ENCODE peak calls at places on chromosomes 4 and X, in six cellular contexts. G, J, Q, R, W and S are unnamed samples.

GRCh38 chr4:41158274-41158673 is 56.1 kb downstream of the APBB2 start:
- DNase-seq in G (no peak), J (no peak), Q (no peak), R (no peak), W (no peak), S (no peak)

GRCh38 chrX:22296871-22297270 is 24.2 kb downstream of the CBLL2 start:
- DNase-seq in G (no peak), J (no peak), Q (no peak), R (no peak), W (no peak), S (no peak)

GRCh38 chrX:17552251-17552650 is 177.3 kb downstream of the NHS start:
- DNase-seq in G (no peak), J (no peak), Q (peak), R (no peak), W (no peak), S (no peak)

GRCh38 chr4:4392501-4393183 is 5.7 kb downstream of the NSG1 start:
- DNase-seq in G (no peak), J (no peak), Q (peak), R (no peak), W (no peak), S (no peak)

GRCh38 chr4:64713256-64713840 is 304.1 kb upstream of the TECRL start:
- DNase-seq in G (peak), J (no peak), Q (peak), R (peak), W (no peak), S (no peak)

GRCh38 chr4:3372264-3372932 is 69.4 kb upstream of the HGFAC start:
- DNase-seq in G (no peak), J (no peak), Q (no peak), R (no peak), W (no peak), S (no peak)

GRCh38 chr4:26375589-26375988 is 54.8 kb downstream of the RBPJ start:
- DNase-seq in G (no peak), J (no peak), Q (no peak), R (no peak), W (no peak), S (no peak)

GRCh38 chrX:69060631-69061408 is 104.4 kb downstream of the PJA1 start:
- DNase-seq in G (no peak), J (peak), Q (peak), R (peak), W (peak), S (peak)

GRCh38 chr4:89316931-89317366 is 9.3 kb upstream of the GPRIN3 start:
- DNase-seq in G (peak), J (no peak), Q (peak), R (no peak), W (peak), S (no peak)

GRCh38 chrX:40174594-40175415 is 77.0 kb upstream of the BCOR start:
- DNase-seq in G (peak), J (peak), Q (peak), R (peak), W (peak), S (no peak)
- H3K4me3 ChIP-seq in G (peak), J (peak), Q (peak), R (peak), W (peak), S (peak)

GRCh38 chr4:118034061-118034785 is at the start of gene NDST3:
- DNase-seq in G (no peak), J (no peak), Q (peak), R (peak), W (peak), S (peak)
- TF ChIP-seq CTCF in G (peak), J (no peak), Q (peak), R (peak), W (peak), S (no peak)

GRCh38 chr4:112147697-112148096 is 2.4 kb downstream of the FAM241A start:
- DNase-seq in G (no peak), J (no peak), Q (peak), R (no peak), W (no peak), S (no peak)
- H3K4me3 ChIP-seq in G (peak), J (no peak), Q (no peak), R (no peak), W (no peak), S (no peak)

DNA sequence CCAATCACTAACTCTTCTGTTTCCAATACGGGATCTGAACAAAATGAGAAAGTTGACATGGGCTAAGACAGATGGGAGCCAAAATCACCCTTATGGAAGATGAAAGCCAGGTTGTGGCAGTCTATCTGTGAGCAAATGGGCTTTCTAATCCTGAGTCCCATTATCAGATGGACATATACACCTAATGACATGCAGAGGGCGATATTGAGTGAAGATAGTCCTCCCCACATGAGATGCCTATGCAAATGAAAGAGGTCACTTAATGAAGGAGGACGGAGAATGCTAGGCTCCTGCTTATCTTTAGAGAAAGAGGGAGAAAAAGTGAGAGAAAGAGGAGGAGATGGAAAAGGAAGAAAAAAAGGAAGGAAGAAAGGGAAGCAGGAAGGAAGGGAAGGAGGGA is 547.5 kb downstream of the NLGN4X start:
- DNase-seq in G (peak), J (no peak), Q (no peak), R (no peak), W (no peak), S (no peak)
- TF ChIP-seq CTCF in G (peak), J (no peak), Q (no peak), R (no peak), W (no peak), S (no peak)

DNA sequence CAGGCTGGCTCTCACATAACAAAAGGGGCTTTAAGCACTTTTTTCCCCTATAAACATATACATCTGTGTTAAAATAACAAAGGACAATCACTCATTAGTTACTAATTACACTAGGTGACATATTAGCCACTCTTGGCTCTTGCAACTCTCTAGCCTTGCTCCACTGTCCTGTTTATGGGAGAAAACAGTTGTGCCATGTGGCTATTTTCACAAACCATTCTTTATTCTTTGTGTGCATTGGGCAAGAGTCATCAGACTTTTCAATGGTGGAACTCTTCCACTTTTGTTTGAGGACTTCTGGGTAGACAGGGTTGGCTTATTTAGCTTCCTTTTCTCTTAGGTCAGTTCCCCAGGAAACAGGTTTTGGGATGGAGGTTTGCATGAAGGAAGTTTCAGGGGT is 16.0 kb upstream of the FAM149A start:
- DNase-seq in G (no peak), J (no peak), Q (no peak), R (no peak), W (no peak), S (no peak)
- H3K4me3 ChIP-seq in G (no peak), J (no peak), Q (no peak), R (no peak), W (no peak), S (no peak)

GRCh38 chr4:136867465-136867864 is 664.8 kb downstream of the PCDH18 start:
- DNase-seq in G (no peak), J (no peak), Q (no peak), R (no peak), W (no peak), S (no peak)
- TF ChIP-seq CTCF in G (no peak), J (no peak), Q (no peak), R (no peak), W (no peak), S (no peak)

GRCh38 chrX:402857-403256 is 16.1 kb upstream of the PPP2R3B start:
- DNase-seq in G (no peak), J (no peak), Q (no peak), R (no peak), W (no peak), S (no peak)

GRCh38 chrX:391717-392691 is 5.3 kb upstream of the PPP2R3B start:
- DNase-seq in G (no peak), J (no peak), Q (no peak), R (no peak), W (no peak), S (no peak)

GRCh38 chrX:400258-400657 is 13.6 kb upstream of the PPP2R3B start:
- DNase-seq in G (no peak), J (no peak), Q (no peak), R (no peak), W (no peak), S (no peak)

GRCh38 chrX:394830-395229 is 8.1 kb upstream of the PPP2R3B start:
- DNase-seq in G (no peak), J (no peak), Q (no peak), R (no peak), W (no peak), S (no peak)

DNA sequence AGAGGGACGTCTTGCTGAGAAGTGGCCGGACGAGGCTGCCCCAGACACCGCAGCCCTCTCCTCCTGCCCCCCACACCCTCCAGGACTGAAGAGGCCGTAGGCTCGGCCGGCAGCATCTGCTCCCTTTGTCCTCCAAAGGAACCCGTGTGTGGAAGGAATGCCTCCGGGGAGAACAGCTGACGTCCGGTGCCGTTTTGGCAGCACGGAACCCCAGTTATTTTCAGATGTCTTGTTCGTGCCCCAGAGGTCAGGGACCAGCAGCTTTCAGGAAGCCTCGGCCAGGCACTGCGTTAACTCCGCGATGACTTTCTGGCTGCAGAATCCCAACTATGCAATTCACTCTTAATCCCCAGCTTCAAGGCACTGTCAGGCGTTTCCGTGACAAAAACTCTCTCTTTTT is 10.9 kb upstream of the PPP2R3B start:
- DNase-seq in G (no peak), J (peak), Q (peak), R (no peak), W (peak), S (no peak)
- H3K4me3 ChIP-seq in G (no peak), J (no peak), Q (no peak), R (no peak), W (no peak), S (no peak)

GRCh38 chr4:151472711-151473110 is 63.7 kb downstream of the FHIP1A start:
- DNase-seq in G (no peak), J (no peak), Q (no peak), R (no peak), W (no peak), S (no peak)
- TF ChIP-seq CTCF in G (no peak), J (no peak), Q (no peak), R (no peak), W (no peak), S (no peak)

GRCh38 chrX:1453951-1454785 is 1.5 kb upstream of the ASMTL start:
- DNase-seq in G (peak), J (peak), Q (peak), R (peak), W (peak), S (peak)

GRCh38 chrX:1453390-1453783 is 678 bp upstream of the ASMTL start:
- DNase-seq in G (no peak), J (no peak), Q (no peak), R (no peak), W (no peak), S (peak)

GRCh38 chrX:1451676-1452496 is 823 bp downstream of the ASMTL start:
- DNase-seq in G (no peak), J (peak), Q (no peak), R (no peak), W (no peak), S (peak)

GRCh38 chrX:1451251-1451675 is 1.4 kb downstream of the ASMTL start:
- DNase-seq in G (no peak), J (peak), Q (no peak), R (no peak), W (no peak), S (no peak)

DNA sequence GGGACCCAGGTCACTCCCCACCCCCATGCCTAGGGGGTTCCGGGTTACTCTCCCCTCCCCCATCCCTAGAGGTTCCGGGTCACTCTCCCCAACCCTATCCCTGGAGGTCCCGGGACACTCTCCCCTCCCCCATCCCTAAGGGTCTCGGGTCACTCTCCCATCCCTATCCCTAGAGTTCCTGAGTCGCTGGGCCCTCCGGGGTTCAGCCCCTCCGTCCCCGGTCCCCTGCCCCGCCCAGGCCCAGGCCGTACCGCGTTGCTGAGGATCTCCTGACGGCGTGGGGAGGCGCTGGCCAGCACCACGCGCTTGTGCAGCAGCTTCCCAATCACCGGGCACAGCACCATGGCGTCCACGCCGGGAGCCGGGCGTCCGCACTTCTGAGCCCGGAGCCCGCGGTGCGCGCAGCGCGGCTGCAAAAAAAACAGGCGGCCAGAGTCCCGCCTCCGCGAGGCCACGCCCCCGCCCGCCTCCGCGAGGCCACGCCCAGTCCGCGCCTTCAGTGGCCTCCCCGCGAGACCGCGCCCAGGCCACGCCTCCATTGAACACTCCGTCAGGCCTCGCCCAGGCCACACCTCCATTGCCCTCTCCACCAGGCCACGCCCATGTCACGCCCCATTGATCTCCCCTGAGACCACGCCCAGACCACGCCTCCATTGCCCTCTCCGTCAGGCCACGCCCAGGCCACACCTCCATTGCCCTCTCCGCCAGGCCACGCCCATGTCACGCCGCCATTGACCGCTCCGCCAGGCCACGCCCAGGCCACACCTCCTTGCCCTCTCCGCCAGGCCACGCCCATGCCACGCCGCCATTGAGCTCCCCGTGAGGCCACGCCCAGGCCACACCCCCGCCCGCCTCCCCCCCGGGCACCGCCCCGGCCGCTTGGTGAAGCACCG is at the start of gene ASMTL:
- DNase-seq in G (peak), J (peak), Q (peak), R (peak), W (peak), S (peak)
- H3K4me3 ChIP-seq in G (peak), J (peak), Q (peak), R (peak), W (peak), S (peak)

DNA sequence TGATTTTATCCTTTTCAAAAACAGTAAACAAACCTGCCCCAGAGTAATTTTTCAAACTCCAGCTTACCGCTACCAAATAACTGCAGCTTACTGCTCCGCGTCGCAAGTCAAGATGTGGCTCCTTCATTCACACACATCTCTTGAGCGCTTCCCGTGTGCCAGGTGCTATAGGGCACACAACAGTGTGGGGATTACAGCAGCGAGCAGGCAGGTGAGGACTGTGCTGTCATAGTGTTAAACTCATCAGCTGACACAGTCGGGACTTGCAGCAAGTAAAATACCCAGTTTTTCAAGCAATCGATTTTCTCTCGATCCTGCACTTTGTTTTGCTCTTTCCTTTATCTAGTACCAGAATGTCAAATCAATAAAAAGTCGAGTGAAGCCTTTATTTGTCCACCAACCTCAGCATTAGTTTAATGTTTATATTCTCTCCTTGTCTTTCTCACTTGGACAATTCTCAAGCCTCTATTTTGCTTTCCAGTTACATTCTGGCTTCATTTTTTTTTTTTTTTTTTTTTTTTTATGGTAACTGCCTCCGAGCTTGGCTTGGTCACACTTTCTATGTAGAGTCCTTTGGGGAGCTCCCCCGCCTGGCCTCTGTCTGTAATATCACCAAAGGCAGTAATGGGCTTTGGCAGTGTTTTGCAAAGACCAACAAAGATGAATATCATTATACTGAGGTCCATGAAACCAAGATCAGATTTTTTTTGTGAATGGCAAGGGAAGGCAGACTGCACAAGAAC is 8.3 kb upstream of the ASB5 start:
- DNase-seq in G (peak), J (peak), Q (peak), R (peak), W (peak), S (peak)
- TF ChIP-seq CTCF in G (peak), J (no peak), Q (peak), R (no peak), W (peak), S (no peak)